ENCODE peak calls at places on chromosomes 4 and X, in five cellular contexts. O is RCC 7860, W is head of caudate nucleus, V is NCI-H510A treated with DMSO at 0.1 percent for 48 hours, P is GM19239. E is an unnamed sample.
A peak's percentile ranks its signal among the peaks of the same experiment; 100 is the strongest.

GRCh38 chrX:94204524-94204923 is 530.5 kb downstream of the FAM133A start:
- DNase-seq in O (no peak), W (no peak), V (no peak), P (no peak), E (no peak)

GRCh38 chr4:138706206-138706605 is 309.4 kb upstream of the NOCT start:
- DNase-seq in O (no peak), W (no peak), V (no peak), P (no peak), E (no peak)

GRCh38 chr4:113981591-113981990 is 2.1 kb upstream of the ARSJ start:
- DNase-seq in O (no peak), W (no peak), V (no peak), P (no peak), E (no peak)

GRCh38 chr4:37324526-37324925 is 80.0 kb downstream of the NWD2 start:
- DNase-seq in O (no peak), W (peak; percentile 66), V (no peak), P (no peak), E (no peak)

GRCh38 chr4:143282170-143282760 is 54.4 kb upstream of the GAB1 start:
- DNase-seq in O (no peak), W (no peak), V (no peak), P (no peak), E (no peak)

GRCh38 chrX:115388879-115389278 is 99.4 kb downstream of the LUZP4 start:
- DNase-seq in O (no peak), W (no peak), V (no peak), P (no peak), E (no peak)

GRCh38 chr4:25713812-25714211 is 58.2 kb downstream of the SLC34A2 start:
- DNase-seq in O (no peak), W (no peak), V (no peak), P (no peak), E (no peak)

GRCh38 chr4:139918591-139918990 is 235.4 kb downstream of the MAML3 start:
- DNase-seq in O (no peak), W (no peak), V (no peak), P (no peak), E (no peak)